ENCODE peak calls at places on chromosomes 13 and 19, in six cellular contexts. Y is IMR-90, D is mesenchymal stem cell, F is trophoblast cell, W is H9, I is H1. R is an unnamed sample. For H3K9me3, the result is how much of the 10 kb centered on the place peaks cover.

GRCh38 chr19:36528921-36529518 is 949 bp upstream of the ZNF260 start:
- DNase-seq in Y (no peak), D (no peak), F (no peak), W (peak), I (no peak), R (no peak)

GRCh38 chr13:45280751-45281634 is 60.0 kb downstream of the TPT1 start:
- DNase-seq in Y (peak), D (peak), F (peak), W (peak), I (peak), R (peak)

GRCh38 chr19:5956728-5957127 is 21.2 kb downstream of the RANBP3 start:
- DNase-seq in Y (no peak), D (no peak), F (no peak), W (no peak), I (no peak), R (no peak)

GRCh38 chr19:47507924-47508553 is 6.8 kb downstream of the NAPA start:
- DNase-seq in Y (no peak), D (no peak), F (no peak), W (no peak), I (no peak), R (no peak)

GRCh38 chr13:91381371-91381770 is 17.1 kb upstream of the GPC5 start:
- DNase-seq in Y (peak), D (peak), F (no peak), W (no peak), I (no peak), R (no peak)

GRCh38 chr19:21901861-21902260 is 65.9 kb upstream of the ZNF43 start:
- DNase-seq in Y (no peak), D (no peak), F (peak), W (no peak), I (no peak), R (no peak)

GRCh38 chr13:87376081-87376480 is 295.1 kb upstream of the SLITRK5 start:
- DNase-seq in Y (no peak), D (peak), F (no peak), W (no peak), I (no peak), R (no peak)

GRCh38 chr13:33745370-33746324 is 72.3 kb upstream of the RFC3 start:
- DNase-seq in Y (no peak), D (no peak), F (no peak), W (no peak), I (no peak), R (no peak)

GRCh38 chr19:13909430-13909829 is 3.4 kb downstream of the CC2D1A start:
- DNase-seq in Y (no peak), D (no peak), F (no peak), W (no peak), I (no peak), R (no peak)

DNA sequence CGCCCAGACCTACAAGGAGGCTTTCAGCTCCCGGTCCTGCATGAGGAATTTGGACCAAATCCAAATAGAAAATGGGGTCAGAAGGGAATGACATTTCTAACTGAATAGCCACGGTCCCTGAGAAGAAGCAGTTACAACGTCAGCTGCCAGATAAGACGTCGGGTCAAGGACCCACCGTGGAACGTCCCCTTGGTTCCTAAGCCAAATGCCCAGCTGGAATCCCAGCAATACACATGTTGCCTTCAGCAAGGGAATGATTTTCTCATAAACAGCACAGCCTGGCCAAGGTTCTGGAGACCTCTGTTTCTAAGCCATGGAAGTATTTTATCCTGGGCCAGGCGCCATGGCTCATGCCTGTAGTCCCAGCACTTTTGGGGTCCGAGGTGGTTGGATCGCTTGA is 109.1 kb upstream of the PEG3 start:
- DNase-seq in Y (no peak), D (no peak), F (no peak), W (no peak), I (no peak), R (no peak)
- H3K9me3 ChIP-seq in Y (under half), D (under half), F (under half), W (half or more), I (half or more), R (under half)

GRCh38 chr13:100673831-100674362 is 698 bp downstream of the TMTC4 start:
- DNase-seq in Y (peak), D (peak), F (peak), W (no peak), I (no peak), R (peak)
- H2BK120ac ChIP-seq in Y (no peak), D (peak), F (no peak), W (no peak), I (no peak), R (no peak)

GRCh38 chr19:2239771-2240770 is 3.4 kb downstream of the SF3A2 start:
- DNase-seq in Y (peak), D (no peak), F (no peak), W (no peak), I (no peak), R (peak)
- H4K91ac ChIP-seq in Y (no peak), D (no peak), F (no peak), W (no peak), I (peak), R (no peak)

GRCh38 chr19:368624-369020 is 24.0 kb upstream of the MIER2 start:
- DNase-seq in Y (no peak), D (no peak), F (no peak), W (no peak), I (no peak), R (no peak)

GRCh38 chr19:367963-368623 is 23.5 kb upstream of the MIER2 start:
- DNase-seq in Y (no peak), D (no peak), F (no peak), W (peak), I (no peak), R (no peak)

GRCh38 chr19:366951-367350 is 22.4 kb upstream of the MIER2 start:
- DNase-seq in Y (no peak), D (no peak), F (no peak), W (peak), I (no peak), R (no peak)

GRCh38 chr19:366205-366783 is 21.7 kb upstream of the MIER2 start:
- DNase-seq in Y (no peak), D (no peak), F (no peak), W (peak), I (no peak), R (no peak)

DNA sequence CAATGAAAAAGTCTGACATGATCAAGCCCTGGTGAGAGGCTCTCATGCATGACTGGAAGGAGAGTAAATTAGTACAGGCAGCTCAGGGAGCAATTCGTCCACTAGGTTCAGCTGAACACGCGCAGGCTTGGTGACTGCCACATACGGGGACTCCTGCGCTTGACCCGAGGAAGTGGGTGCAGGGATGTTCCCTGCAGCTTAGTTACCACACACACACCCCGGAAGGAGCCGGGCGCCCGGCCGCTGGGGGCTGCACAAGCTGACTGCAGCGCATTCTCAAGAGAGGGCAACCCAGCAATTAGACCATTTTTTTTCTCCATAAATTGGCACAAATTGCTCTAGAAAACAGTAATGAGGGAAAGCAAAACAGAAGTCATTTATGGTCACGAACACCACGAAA is 23.0 kb upstream of the MIER2 start:
- DNase-seq in Y (no peak), D (no peak), F (no peak), W (peak), I (no peak), R (no peak)
- H3K9me3 ChIP-seq in Y (under half), D (under half), F (under half), W (under half), I (under half), R (under half)

R was measured in neuronal stem cell.